ENCODE peak calls at places on chromosomes 5 and 9, in four cellular contexts. One of them, this sample, is unnamed.

GRCh38 chr9:77421506-77422265 is 226.4 kb downstream of the GNA14 start:
- DNase-seq in neural progenitor cell: no peak
- DNase-seq in GM06990: no peak
- DNase-seq in NCI-H345: no peak
- DNase-seq in this sample: no peak

GRCh38 chr9:122791872-122792669 is 3.3 kb downstream of the OR5C1 start:
- DNase-seq in neural progenitor cell: no peak
- DNase-seq in NCI-H345: no peak
- DNase-seq in GM06990: no peak
- DNase-seq in this sample: peak; percentile 7

GRCh38 chr9:35516481-35516880 is 26.6 kb downstream of the RUSC2 start:
- DNase-seq in GM06990: no peak
- DNase-seq in NCI-H345: no peak
- DNase-seq in neural progenitor cell: peak; percentile 18
- DNase-seq in this sample: no peak

GRCh38 chr5:30458681-30459080 is 734.8 kb upstream of the CDH6 start:
- DNase-seq in GM06990: no peak
- DNase-seq in neural progenitor cell: no peak
- DNase-seq in NCI-H345: no peak
- DNase-seq in this sample: no peak

GRCh38 chr9:37328561-37329227 is 93.8 kb upstream of the GRHPR start:
- DNase-seq in neural progenitor cell: no peak
- DNase-seq in GM06990: no peak
- DNase-seq in NCI-H345: no peak
- DNase-seq in this sample: no peak

GRCh38 chr9:19914044-19914443 is 125.2 kb upstream of the SLC24A2 start:
- DNase-seq in NCI-H345: no peak
- DNase-seq in neural progenitor cell: no peak
- DNase-seq in GM06990: no peak
- DNase-seq in this sample: no peak

GRCh38 chr5:107381189-107381856 is 289.4 kb downstream of the EFNA5 start:
- DNase-seq in GM06990: no peak
- DNase-seq in neural progenitor cell: no peak
- DNase-seq in NCI-H345: no peak
- DNase-seq in this sample: no peak

GRCh38 chr5:82386576-82386975 is 108.4 kb upstream of the RPS23 start:
- DNase-seq in NCI-H345: peak; percentile 66
- DNase-seq in GM06990: no peak
- DNase-seq in neural progenitor cell: no peak
- DNase-seq in this sample: no peak

GRCh38 chr9:120324996-120325642 is 254.8 kb downstream of the CDK5RAP2 start:
- DNase-seq in NCI-H345: no peak
- DNase-seq in GM06990: no peak
- DNase-seq in neural progenitor cell: peak; percentile 56
- DNase-seq in this sample: peak; percentile 13

GRCh38 chr5:39506216-39506615 is 81.4 kb upstream of the DAB2 start:
- DNase-seq in GM06990: no peak
- DNase-seq in neural progenitor cell: no peak
- DNase-seq in NCI-H345: no peak
- DNase-seq in this sample: no peak

GRCh38 chr9:116090030-116090770 is 63.4 kb upstream of the PAPPA start:
- DNase-seq in GM06990: no peak
- DNase-seq in NCI-H345: no peak
- DNase-seq in neural progenitor cell: no peak
- DNase-seq in this sample: no peak

GRCh38 chr5:58459860-58460726 is at the start of gene PLK2:
- DNase-seq in GM06990: peak; percentile 82
- DNase-seq in NCI-H345: peak; percentile 87
- DNase-seq in neural progenitor cell: peak; percentile 85
- DNase-seq in this sample: peak; percentile 87

GRCh38 chr5:170420809-170421412 is 31.7 kb upstream of the KCNMB1 start:
- DNase-seq in NCI-H345: peak; percentile 79
- DNase-seq in GM06990: no peak
- DNase-seq in neural progenitor cell: peak; percentile 90
- DNase-seq in this sample: peak; percentile 76

GRCh38 chr9:117188394-117188793 is 226.5 kb downstream of the ASTN2 start:
- DNase-seq in NCI-H345: peak; percentile 33
- DNase-seq in GM06990: no peak
- DNase-seq in neural progenitor cell: no peak
- DNase-seq in this sample: no peak